ENCODE peak calls at places on chromosomes 12 and 14, in five cellular contexts. X is K562, N is neural progenitor cell, B is IMR-90, I is A549. K is an unnamed sample.

GRCh38 chr12:12715128-12715458 is 2.1 kb upstream of the CDKN1B start:
- DNase-seq in X (no peak), I (no peak), B (no peak), N (no peak), K (no peak)

GRCh38 chr14:89507521-89507920 is 90.5 kb upstream of the FOXN3 start:
- DNase-seq in B (peak; percentile 91), I (peak; percentile 9), N (no peak), X (no peak), K (no peak)

GRCh38 chr12:29337325-29337724 is 43.6 kb downstream of the ERGIC2 start:
- DNase-seq in X (no peak), N (no peak), I (no peak), B (no peak), K (no peak)

GRCh38 chr12:47102845-47103666 is 23.3 kb upstream of the AMIGO2 start:
- DNase-seq in N (no peak), I (no peak), B (peak; percentile 95), X (no peak), K (no peak)

GRCh38 chr12:79933580-79934264 is 1.2 kb downstream of the PPP1R12A start:
- DNase-seq in B (peak; percentile 6), I (no peak), N (peak; percentile 32), X (no peak), K (peak; percentile 19)

GRCh38 chr14:55133416-55133815 is 4.4 kb downstream of the LGALS3 start:
- DNase-seq in X (peak; percentile 17), B (peak; percentile 43), N (peak; percentile 44), I (no peak), K (no peak)

GRCh38 chr12:51694146-51694545 is 103.1 kb downstream of the SCN8A start:
- DNase-seq in X (no peak), N (no peak), I (no peak), B (no peak), K (no peak)

GRCh38 chr12:6692888-6693287 is 3.7 kb upstream of the ZNF384 start:
- DNase-seq in X (no peak), I (no peak), N (no peak), B (no peak), K (no peak)

GRCh38 chr12:125512541-125513298 is 447.5 kb downstream of the AACS start:
- DNase-seq in X (no peak), B (no peak), N (no peak), I (no peak), K (no peak)

GRCh38 chr14:104375551-104376201 is 203.9 kb upstream of the C14orf180 start:
- DNase-seq in N (no peak), X (no peak), I (no peak), B (no peak), K (no peak)

GRCh38 chr14:49934638-49935037 is 41.8 kb downstream of the ARF6 start:
- DNase-seq in N (no peak), X (no peak), I (no peak), B (peak; percentile 19), K (no peak)

GRCh38 chr12:43029971-43030370 is 440.4 kb upstream of the PRICKLE1 start:
- DNase-seq in B (peak; percentile 45), X (no peak), I (no peak), N (no peak), K (no peak)

GRCh38 chr14:106790189-106791036 is 1264.0 kb downstream of the TMEM121 start:
- DNase-seq in N (peak; percentile 2), I (peak; percentile 57), X (peak; percentile 30), B (no peak), K (peak; percentile 84)

GRCh38 chr14:90452366-90452765 is 55.5 kb downstream of the CALM1 start:
- DNase-seq in I (no peak), N (no peak), B (no peak), X (no peak), K (no peak)

GRCh38 chr14:75404843-75405242 is 23.0 kb upstream of the JDP2 start:
- DNase-seq in X (no peak), I (no peak), N (no peak), B (no peak), K (no peak)

GRCh38 chr14:75402867-75403413 is 24.9 kb upstream of the JDP2 start:
- DNase-seq in X (no peak), N (no peak), I (no peak), B (no peak), K (no peak)

GRCh38 chr14:75401356-75401755 is 26.5 kb upstream of the JDP2 start:
- DNase-seq in B (peak; percentile 8), I (no peak), N (peak; percentile 83), X (no peak), K (no peak)

GRCh38 chr14:75399819-75400678 is 27.8 kb upstream of the JDP2 start:
- DNase-seq in X (no peak), N (no peak), B (no peak), I (peak; percentile 49), K (no peak)
- H3K4me2 ChIP-seq in X (no peak overlapping the region), N (no peak overlapping the region), B (no peak overlapping the region), I (peak overlapping the region; percentile 38), K (no peak overlapping the region)

GRCh38 chr14:94398536-94398935 is 10.1 kb upstream of the SERPINA1 start:
- DNase-seq in I (no peak), X (no peak), N (no peak), B (no peak), K (no peak)
- H3K4me2 ChIP-seq in I (no peak overlapping the region), X (no peak overlapping the region), N (no peak overlapping the region), B (no peak overlapping the region), K (no peak overlapping the region)

GRCh38 chr12:88578274-88578673 is 2.0 kb downstream of the KITLG start:
- DNase-seq in I (no peak), N (peak; percentile 63), X (no peak), B (no peak), K (no peak)
- H3K4me2 ChIP-seq in I (peak overlapping the region; percentile 86), N (peak overlapping the region; percentile 94), X (no peak overlapping the region), B (peak overlapping the region; percentile 97), K (no peak overlapping the region)

GRCh38 chr12:94151577-94151976 is 3.2 kb downstream of the PLXNC1 start:
- DNase-seq in X (no peak), N (no peak), I (no peak), B (no peak), K (no peak)
- H3K4me2 ChIP-seq in X (no peak overlapping the region), N (peak overlapping the region; percentile 87), I (no peak overlapping the region), B (no peak overlapping the region), K (no peak overlapping the region)

DNA sequence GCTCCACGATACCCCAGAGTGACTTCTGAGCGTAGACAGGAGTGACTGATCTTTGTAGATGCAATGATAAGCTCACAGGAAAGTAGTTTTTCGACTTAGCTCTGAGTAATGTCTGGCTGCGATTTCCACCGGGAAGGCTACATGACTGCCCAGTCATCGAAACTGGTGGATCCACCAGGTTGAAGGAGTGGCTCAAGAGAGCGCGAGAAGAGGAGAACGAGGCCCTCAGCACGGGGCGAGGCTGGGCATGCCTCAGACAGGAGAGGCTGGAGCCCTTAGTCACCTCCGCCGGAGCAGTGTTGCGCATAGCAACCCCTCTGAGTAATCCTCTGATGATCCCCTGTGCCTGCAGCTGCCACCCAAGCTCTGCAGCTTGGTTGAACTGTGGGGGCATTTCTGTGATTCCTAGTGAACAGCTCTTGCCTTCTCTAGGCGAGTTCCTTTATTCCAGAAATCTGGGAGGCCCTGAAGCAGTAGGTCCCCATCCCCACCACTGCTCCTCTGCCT is 25.6 kb downstream of the ELK3 start:
- DNase-seq in N (peak; percentile 14), B (peak; percentile 98), I (peak; percentile 98), X (no peak), K (no peak)
- H3K4me2 ChIP-seq in N (no peak overlapping the region), B (peak overlapping the region; percentile 39), I (peak overlapping the region; percentile 89), X (no peak overlapping the region), K (no peak overlapping the region)

K was measured in DND-41.